ENCODE peak calls at places on chromosomes 1 and 21, in nine cellular contexts. M is GM23338, K is PC-3, R is upper lobe of left lung, W is K562, T is IMR-90, H is AG04450, Q is MM.1S, S is mammary epithelial cell. O is an unnamed sample.

GRCh38 chr1:41658444-41659158 is 174.1 kb upstream of the EDN2 start:
- DNase-seq in M (no peak), K (no peak), R (no peak), W (no peak), T (no peak), H (no peak), Q (no peak), S (no peak), O (no peak)

GRCh38 chr1:150508982-150509381 is 1.1 kb downstream of the ECM1 start:
- DNase-seq in M (no peak), K (no peak), R (no peak), W (no peak), T (no peak), H (no peak), Q (no peak), S (no peak), O (no peak)

GRCh38 chr21:24023402-24023801 is 1583.9 kb downstream of the MRPL39 start:
- DNase-seq in M (no peak), K (peak), R (no peak), W (no peak), T (peak), H (no peak), Q (no peak), S (no peak), O (no peak)

GRCh38 chr1:165947797-165948455 is 120.5 kb downstream of the UCK2 start:
- DNase-seq in M (no peak), K (no peak), R (peak), W (no peak), T (no peak), H (no peak), Q (no peak), S (no peak), O (no peak)

GRCh38 chr1:16904560-16905111 is 8.9 kb downstream of the RNU1-2 start:
- DNase-seq in M (peak), K (peak), R (peak), W (peak), T (peak), H (peak), Q (peak), S (peak), O (peak)

GRCh38 chr1:59687081-59687480 is 127.7 kb upstream of the HOOK1 start:
- DNase-seq in M (no peak), K (no peak), R (no peak), W (no peak), T (no peak), H (no peak), Q (no peak), S (no peak), O (no peak)

GRCh38 chr1:197984273-197984672 is 67.1 kb downstream of the LHX9 start:
- DNase-seq in M (no peak), K (peak), R (no peak), W (no peak), T (peak), H (no peak), Q (no peak), S (peak), O (no peak)

GRCh38 chr1:40107290-40107959 is 10.4 kb upstream of the PPT1 start:
- DNase-seq in M (peak), K (peak), R (no peak), W (no peak), T (no peak), H (no peak), Q (no peak), S (peak), O (no peak)

GRCh38 chr1:39409055-39409816 is 82.2 kb upstream of the BMP8A start:
- DNase-seq in M (peak), K (peak), R (no peak), W (no peak), T (peak), H (no peak), Q (peak), S (peak), O (no peak)

GRCh38 chr21:45992311-45993209 is 11.0 kb downstream of the COL6A1 start:
- DNase-seq in M (no peak), K (no peak), R (peak), W (no peak), T (no peak), H (no peak), Q (no peak), S (no peak), O (no peak)

GRCh38 chr1:72620453-72620852 is 338.1 kb upstream of the NEGR1 start:
- DNase-seq in M (no peak), K (no peak), R (no peak), W (no peak), T (no peak), H (no peak), Q (no peak), S (no peak), O (no peak)

GRCh38 chr1:3945916-3946840 is 46.1 kb upstream of the C1orf174 start:
- DNase-seq in M (no peak), K (no peak), R (peak), W (no peak), T (no peak), H (no peak), Q (no peak), S (no peak), O (no peak)

GRCh38 chr1:33032126-33032869 is 4.4 kb downstream of the AK2 start:
- DNase-seq in M (no peak), K (no peak), R (no peak), W (no peak), T (peak), H (no peak), Q (no peak), S (no peak), O (no peak)

GRCh38 chr1:33029209-33029608 is 7.5 kb downstream of the AK2 start:
- DNase-seq in M (no peak), K (no peak), R (no peak), W (no peak), T (no peak), H (no peak), Q (no peak), S (no peak), O (no peak)

GRCh38 chr1:33030575-33030974 is 6.1 kb downstream of the AK2 start:
- DNase-seq in M (no peak), K (no peak), R (no peak), W (no peak), T (peak), H (no peak), Q (no peak), S (no peak), O (no peak)

GRCh38 chr1:33029921-33030320 is 6.8 kb downstream of the AK2 start:
- DNase-seq in M (no peak), K (no peak), R (no peak), W (no peak), T (no peak), H (no peak), Q (no peak), S (no peak), O (no peak)

GRCh38 chr1:33031506-33031905 is 5.2 kb downstream of the AK2 start:
- DNase-seq in M (no peak), K (no peak), R (no peak), W (no peak), T (no peak), H (no peak), Q (no peak), S (no peak), O (no peak)
- H3K4me3 ChIP-seq in M (no peak), K (no peak), R (no peak), W (no peak), T (no peak), H (no peak), Q (no peak), S (no peak), O (no peak)

GRCh38 chr1:155169541-155169940 is 3.6 kb downstream of the KRTCAP2 start:
- DNase-seq in M (no peak), K (no peak), R (no peak), W (peak), T (no peak), H (no peak), Q (no peak), S (no peak), O (no peak)

GRCh38 chr1:155171836-155172731 is 1.0 kb downstream of the KRTCAP2 start:
- DNase-seq in M (no peak), K (no peak), R (no peak), W (no peak), T (no peak), H (no peak), Q (no peak), S (no peak), O (no peak)

GRCh38 chr1:155172732-155173477 is at the start of gene KRTCAP2:
- DNase-seq in M (peak), K (peak), R (peak), W (peak), T (peak), H (peak), Q (peak), S (peak), O (peak)

GRCh38 chr1:155170101-155170785 is 2.9 kb downstream of the KRTCAP2 start:
- DNase-seq in M (no peak), K (no peak), R (no peak), W (peak), T (no peak), H (no peak), Q (no peak), S (no peak), O (no peak)

GRCh38 chr1:155170806-155171205 is 2.3 kb downstream of the KRTCAP2 start:
- DNase-seq in M (no peak), K (no peak), R (no peak), W (no peak), T (no peak), H (no peak), Q (no peak), S (no peak), O (no peak)
- H3K27ac ChIP-seq in M (no peak), K (no peak), R (no peak), W (no peak), T (no peak), H (no peak), Q (no peak), S (no peak), O (no peak)

GRCh38 chr1:81804320-81804719 is 3.6 kb downstream of the ADGRL2 start:
- DNase-seq in M (peak), K (no peak), R (no peak), W (no peak), T (no peak), H (no peak), Q (no peak), S (no peak), O (no peak)

GRCh38 chr1:81801032-81801833 is 499 bp downstream of the ADGRL2 start:
- DNase-seq in M (peak), K (peak), R (peak), W (no peak), T (peak), H (peak), Q (peak), S (peak), O (no peak)

GRCh38 chr1:81801834-81802531 is 1.2 kb downstream of the ADGRL2 start:
- DNase-seq in M (peak), K (no peak), R (peak), W (no peak), T (peak), H (no peak), Q (peak), S (peak), O (no peak)

GRCh38 chr1:81803423-81804103 is 2.8 kb downstream of the ADGRL2 start:
- DNase-seq in M (peak), K (no peak), R (no peak), W (no peak), T (peak), H (no peak), Q (no peak), S (peak), O (no peak)

DNA sequence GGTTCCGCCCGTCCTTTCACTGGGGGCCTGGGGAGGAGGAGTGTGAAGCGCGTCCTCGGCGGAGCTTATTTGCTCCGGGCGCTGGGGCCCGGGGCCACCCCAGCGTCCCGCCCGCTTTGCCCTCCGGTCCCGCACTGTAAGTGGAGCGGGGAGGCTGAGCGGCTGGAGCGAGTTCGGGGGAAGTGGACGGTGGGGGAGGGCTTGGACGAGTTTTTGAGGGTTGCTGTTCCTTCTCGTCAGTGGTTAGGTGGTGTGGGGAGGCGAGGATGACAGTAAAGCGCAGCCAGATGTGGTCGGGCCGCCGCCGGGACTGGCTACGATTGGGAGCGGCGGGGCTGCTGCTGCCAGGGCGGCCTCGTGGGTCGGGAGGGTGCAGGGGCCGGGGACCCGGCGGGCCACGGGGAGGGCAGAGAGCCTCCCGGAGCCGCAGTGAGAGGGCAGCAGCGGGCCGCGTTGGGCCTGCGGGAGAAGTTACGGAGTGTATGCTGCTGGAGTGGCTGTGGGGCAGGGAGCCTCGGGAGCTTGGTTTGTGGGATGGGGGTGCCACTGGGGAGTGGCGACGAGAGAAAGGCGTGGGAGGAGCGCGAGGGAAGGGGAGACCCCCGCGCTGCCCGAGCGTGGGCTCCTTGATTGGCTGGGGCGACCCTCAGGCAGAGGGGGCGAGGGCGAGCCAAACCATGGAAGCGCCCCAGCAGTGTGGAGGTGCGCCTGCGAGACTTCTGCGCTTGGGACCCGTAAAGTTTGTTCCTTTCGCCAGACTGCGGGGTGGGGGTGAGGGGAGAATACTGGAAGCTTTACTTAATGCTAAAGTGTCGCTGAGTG is 2.1 kb downstream of the ADGRL2 start:
- DNase-seq in M (peak), K (no peak), R (peak), W (no peak), T (peak), H (no peak), Q (peak), S (peak), O (no peak)
- H3K4me3 ChIP-seq in M (peak), K (peak), R (peak), W (no peak), T (peak), H (peak), Q (peak), S (peak), O (no peak)

GRCh38 chr1:37732111-37732780 is 32.7 kb downstream of the EPHA10 start:
- DNase-seq in M (no peak), K (no peak), R (no peak), W (no peak), T (no peak), H (no peak), Q (no peak), S (no peak), O (no peak)

GRCh38 chr1:37727186-37727585 is 34.9 kb downstream of the CDCA8 start:
- DNase-seq in M (no peak), K (no peak), R (peak), W (no peak), T (no peak), H (no peak), Q (no peak), S (no peak), O (no peak)

GRCh38 chr1:37728416-37728815 is 36.1 kb downstream of the CDCA8 start:
- DNase-seq in M (no peak), K (no peak), R (no peak), W (no peak), T (no peak), H (no peak), Q (no peak), S (no peak), O (no peak)

GRCh38 chr1:37734629-37735591 is 30.0 kb downstream of the EPHA10 start:
- DNase-seq in M (peak), K (no peak), R (peak), W (peak), T (no peak), H (no peak), Q (no peak), S (no peak), O (no peak)

DNA sequence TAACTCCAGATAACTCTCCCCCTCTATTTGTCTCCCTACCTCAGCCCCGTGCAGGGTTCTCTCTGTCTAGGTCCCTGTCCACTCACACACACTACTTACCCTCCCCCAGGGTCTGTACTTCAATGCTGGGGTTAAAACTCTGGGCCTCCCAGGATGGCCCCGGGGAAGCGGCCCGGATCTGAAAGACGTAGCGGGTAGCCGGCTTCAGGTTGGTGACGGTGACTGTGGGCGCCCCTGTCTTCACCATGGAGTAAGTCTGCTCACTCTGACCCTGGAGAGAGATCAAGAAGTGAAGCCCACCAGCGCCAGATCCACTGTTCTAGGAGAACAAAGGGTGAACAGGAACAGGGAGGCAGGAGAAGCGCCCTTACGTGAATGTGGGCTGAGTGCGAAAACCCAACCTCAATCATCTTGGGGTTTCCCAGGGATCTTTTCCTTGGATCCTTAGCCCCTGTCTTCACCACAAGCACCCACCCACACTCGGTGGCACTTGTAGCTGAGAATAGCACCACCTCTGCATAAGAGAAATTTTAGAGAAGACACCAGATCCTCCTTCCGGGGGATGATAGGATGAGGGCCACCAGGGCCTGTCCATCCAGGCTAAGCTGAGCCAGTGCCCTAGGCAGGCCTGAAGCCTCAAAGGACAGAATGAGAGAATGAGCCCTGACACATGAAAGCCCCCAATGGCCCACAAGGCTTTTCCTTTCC is 33.5 kb downstream of the EPHA10 start:
- DNase-seq in M (no peak), K (no peak), R (no peak), W (no peak), T (no peak), H (no peak), Q (no peak), S (no peak), O (no peak)
- H3K27ac ChIP-seq in M (no peak), K (no peak), R (no peak), W (no peak), T (no peak), H (no peak), Q (no peak), S (no peak), O (no peak)

DNA sequence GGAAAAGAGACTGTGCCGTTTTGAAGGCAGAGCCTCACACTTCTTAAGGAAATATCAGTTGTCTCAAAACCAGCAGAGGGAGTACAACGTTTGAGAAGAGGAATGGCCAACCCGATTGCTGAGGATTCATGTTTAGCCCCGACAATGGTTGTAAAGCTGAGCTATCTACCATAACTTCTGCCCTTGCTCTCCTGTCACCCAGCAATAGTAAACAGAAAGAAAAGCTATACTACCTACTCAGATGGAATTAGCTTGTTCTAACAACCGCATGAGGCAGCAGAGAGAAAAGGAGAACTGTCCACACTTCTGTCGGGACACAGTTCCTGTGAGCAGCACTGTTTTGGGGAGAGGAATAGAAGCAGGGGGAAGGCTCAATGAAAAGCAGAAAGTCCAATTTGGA is 91.2 kb downstream of the SLC45A1 start:
- DNase-seq in M (peak), K (peak), R (no peak), W (peak), T (peak), H (no peak), Q (no peak), S (peak), O (peak)
- H3K4me3 ChIP-seq in M (peak), K (no peak), R (no peak), W (no peak), T (no peak), H (no peak), Q (no peak), S (no peak), O (peak)

DNA sequence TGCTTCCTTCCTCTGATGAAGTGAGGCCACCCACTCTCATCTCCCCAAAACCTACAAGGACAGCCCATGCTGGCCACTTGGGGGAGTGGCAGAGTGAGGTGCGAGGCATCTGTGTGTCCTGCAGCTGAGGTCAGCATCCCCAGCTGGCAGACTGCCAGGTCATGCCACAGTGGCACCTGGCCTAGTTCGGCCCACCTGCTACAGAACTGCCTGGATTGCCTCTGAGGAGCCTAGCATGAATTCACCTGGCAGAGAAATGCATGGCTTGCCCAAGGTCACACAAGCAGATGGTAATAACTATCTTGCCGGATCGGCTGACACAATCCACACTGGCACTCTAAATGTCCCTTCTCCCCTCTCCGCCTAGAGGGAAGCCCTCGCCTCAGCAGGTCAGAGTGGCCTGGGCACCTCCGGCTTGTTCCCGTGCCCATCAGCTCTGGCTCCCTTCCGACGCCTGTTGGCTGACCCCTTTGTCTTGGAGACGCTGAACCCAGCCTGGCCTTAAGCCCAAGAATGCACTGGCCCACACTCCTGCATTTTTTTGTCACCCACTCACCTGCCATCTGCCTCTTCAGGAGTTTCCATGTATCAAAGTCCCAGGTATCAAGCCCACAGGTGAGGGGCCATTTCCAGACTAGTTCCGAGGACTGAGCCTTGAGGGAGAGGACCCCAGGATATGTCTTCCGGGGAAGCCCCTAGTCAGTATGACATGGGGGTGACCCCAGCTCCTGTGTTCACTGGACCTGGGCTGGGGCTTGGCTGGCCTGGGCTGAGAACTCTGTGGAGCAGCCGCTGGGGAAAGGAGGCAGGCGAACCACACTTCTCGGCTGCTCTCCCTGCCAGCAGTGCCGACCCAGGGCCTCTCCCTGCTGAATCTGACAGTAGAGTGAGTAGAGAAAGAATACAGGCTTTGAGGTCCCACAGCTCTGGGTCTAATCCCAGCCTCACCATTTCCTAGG is 21.7 kb downstream of the ECE1 start:
- DNase-seq in M (no peak), K (no peak), R (no peak), W (no peak), T (no peak), H (no peak), Q (peak), S (no peak), O (no peak)
- H3K27ac ChIP-seq in M (no peak), K (no peak), R (no peak), W (no peak), T (no peak), H (no peak), Q (peak), S (no peak), O (no peak)